ENCODE peak calls at places on chromosome 10, in five cellular contexts. E is thoracic aorta, P is fibroblast of pulmonary artery, D is endothelial cell, H is uterus. N is an unnamed sample.

GRCh38 chr10:93219347-93219746 is 145.7 kb downstream of the CYP26A1 start:
- DNase-seq in H (no peak), E (no peak), D (no peak), P (no peak), N (no peak)

GRCh38 chr10:61760943-61761824 is 98.5 kb downstream of the CABCOCO1 start:
- DNase-seq in P (peak), H (no peak), D (no peak), E (no peak), N (no peak)

GRCh38 chr10:112721080-112721698 is 228.9 kb upstream of the TCF7L2 start:
- DNase-seq in E (no peak), H (no peak), D (peak), P (peak), N (no peak)

GRCh38 chr10:74900297-74900696 is 73.9 kb downstream of the KAT6B start:
- DNase-seq in E (no peak), P (no peak), H (no peak), D (no peak), N (no peak)

GRCh38 chr10:26860026-26860541 is 674 bp downstream of the ABI1 start:
- DNase-seq in P (peak), H (peak), E (peak), D (peak), N (peak)

GRCh38 chr10:122018951-122019413 is 30.0 kb downstream of the TACC2 start:
- DNase-seq in E (no peak), P (no peak), H (no peak), D (no peak), N (no peak)

GRCh38 chr10:80465839-80466590 is 11.9 kb downstream of the TSPAN14 start:
- DNase-seq in E (no peak), P (no peak), D (no peak), H (no peak), N (no peak)

GRCh38 chr10:123945506-123945905 is 53.9 kb upstream of the CPXM2 start:
- DNase-seq in P (peak), E (no peak), H (no peak), D (no peak), N (no peak)

GRCh38 chr10:110268442-110268841 is 36.3 kb downstream of the SMNDC1 start:
- DNase-seq in H (no peak), E (no peak), D (no peak), P (no peak), N (no peak)

GRCh38 chr10:117960345-117960744 is 86.4 kb downstream of the RAB11FIP2 start:
- DNase-seq in D (no peak), H (no peak), P (no peak), E (no peak), N (no peak)

GRCh38 chr10:8331387-8331786 is 276.9 kb downstream of the GATA3 start:
- DNase-seq in P (no peak), D (no peak), H (no peak), E (no peak), N (no peak)

GRCh38 chr10:49519717-49520116 is 19.2 kb downstream of the ERCC6 start:
- DNase-seq in E (no peak), D (no peak), P (no peak), H (no peak), N (no peak)

GRCh38 chr10:3287566-3288445 is 115.2 kb upstream of the PITRM1 start:
- DNase-seq in P (no peak), H (no peak), D (no peak), E (no peak), N (no peak)

GRCh38 chr10:86436963-86437362 is 70.4 kb upstream of the GRID1 start:
- DNase-seq in D (no peak), E (no peak), P (no peak), H (no peak), N (no peak)

GRCh38 chr10:62640386-62640785 is 164.1 kb upstream of the ADO start:
- DNase-seq in H (no peak), E (no peak), D (no peak), P (peak), N (no peak)

GRCh38 chr10:104018471-104018870 is 51.5 kb downstream of the SLK start:
- DNase-seq in D (no peak), E (no peak), P (no peak), H (no peak), N (no peak)

GRCh38 chr10:133229265-133230022 is 573 bp upstream of the UTF1 start:
- DNase-seq in E (no peak), H (no peak), D (no peak), P (no peak), N (no peak)

GRCh38 chr10:103765168-103765567 is 90.2 kb downstream of the SH3PXD2A start:
- DNase-seq in D (no peak), E (no peak), P (peak), H (no peak), N (no peak)

GRCh38 chr10:13924020-13924725 is 337.4 kb downstream of the PRPF18 start:
- DNase-seq in E (no peak), D (no peak), P (peak), H (no peak), N (no peak)

GRCh38 chr10:119207367-119207668 is at the start of gene GRK5:
- DNase-seq in P (peak), D (peak), E (peak), H (peak), N (peak)

GRCh38 chr10:48981310-48981907 is 41.8 kb upstream of the LRRC18 start:
- DNase-seq in H (peak), D (peak), P (peak), E (no peak), N (no peak)

GRCh38 chr10:13526952-13527863 is 1.6 kb downstream of the BEND7 start:
- DNase-seq in E (no peak), P (peak), H (no peak), D (no peak), N (no peak)

GRCh38 chr10:123896217-123896927 is 4.8 kb upstream of the CPXM2 start:
- DNase-seq in H (no peak), E (no peak), D (no peak), P (no peak), N (no peak)

GRCh38 chr10:77939561-77940001 is 13.0 kb upstream of the DLG5 start:
- DNase-seq in H (peak), P (peak), D (no peak), E (no peak), N (no peak)

GRCh38 chr10:52672880-52673279 is 99.7 kb downstream of the MBL2 start:
- DNase-seq in D (no peak), E (no peak), H (no peak), P (no peak), N (no peak)

GRCh38 chr10:63554666-63555065 is 33.5 kb downstream of the REEP3 start:
- DNase-seq in E (no peak), D (no peak), P (peak), H (no peak), N (no peak)

GRCh38 chr10:71727429-71728217 is 8.0 kb upstream of the C10orf105 start:
- DNase-seq in H (peak), P (peak), E (no peak), D (no peak), N (no peak)

GRCh38 chr10:75146780-75147179 is 35.3 kb downstream of the SAMD8 start:
- DNase-seq in D (no peak), E (no peak), P (no peak), H (no peak), N (no peak)

GRCh38 chr10:68831961-68832455 is 4.7 kb downstream of the STOX1 start:
- DNase-seq in E (no peak), H (no peak), P (no peak), D (no peak), N (no peak)

GRCh38 chr10:3775671-3776551 is 9.1 kb downstream of the KLF6 start:
- DNase-seq in P (peak), H (no peak), E (no peak), D (no peak), N (no peak)

GRCh38 chr10:125441151-125441550 is 241.8 kb downstream of the TEX36 start:
- DNase-seq in H (no peak), D (no peak), E (no peak), P (no peak), N (no peak)

GRCh38 chr10:75272896-75273295 is 37.1 kb upstream of the COMTD1 start:
- DNase-seq in P (no peak), D (no peak), H (no peak), E (no peak), N (no peak)

GRCh38 chr10:98038333-98038732 is 7.9 kb upstream of the CRTAC1 start:
- DNase-seq in P (no peak), H (no peak), E (no peak), D (no peak), N (no peak)

GRCh38 chr10:86657396-86658011 is 3.2 kb downstream of the OPN4 start:
- DNase-seq in D (no peak), E (no peak), P (no peak), H (no peak), N (no peak)

GRCh38 chr10:76651148-76651547 is 986.5 kb downstream of the KCNMA1 start:
- DNase-seq in E (no peak), D (no peak), H (no peak), P (no peak), N (no peak)

GRCh38 chr10:23344251-23344841 is at the start of gene C10orf67:
- DNase-seq in E (no peak), P (peak), D (peak), H (peak), N (no peak)

DNA sequence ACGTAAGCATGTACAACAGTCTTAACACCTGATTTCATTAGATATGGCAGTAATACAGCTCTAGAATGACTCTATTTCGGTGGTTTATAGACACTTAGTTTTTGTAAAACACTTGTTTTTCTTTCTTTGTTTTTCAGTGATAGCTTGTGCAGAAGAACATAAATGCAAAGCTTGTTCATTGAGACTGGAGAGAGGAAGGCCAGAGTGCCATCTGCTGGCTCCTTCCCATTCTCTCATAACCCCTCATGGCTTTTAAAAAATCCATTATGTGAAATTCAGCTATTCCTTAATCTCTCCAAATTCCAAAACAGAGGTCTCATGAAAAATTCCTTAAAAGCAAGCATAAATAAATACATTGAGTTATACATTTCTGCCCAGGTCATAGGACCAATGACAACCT is 76.3 kb downstream of the CACNB2 start:
- DNase-seq in H (no peak), P (peak), D (no peak), E (no peak), N (no peak)
- TF ChIP-seq CTCF in H (peak), P (peak), D (no peak), E (no peak), N (no peak)

GRCh38 chr10:73168486-73168844 is 546 bp downstream of the FAM149B1 start:
- DNase-seq in E (no peak), H (no peak), D (no peak), P (peak), N (no peak)

GRCh38 chr10:73166972-73167371 is 836 bp downstream of the ECD start:
- DNase-seq in P (no peak), E (no peak), H (no peak), D (no peak), N (no peak)

GRCh38 chr10:73169320-73169719 is 1.4 kb downstream of the FAM149B1 start:
- DNase-seq in H (no peak), D (no peak), P (no peak), E (no peak), N (no peak)

GRCh38 chr10:73163096-73163495 is 4.7 kb downstream of the ECD start:
- DNase-seq in H (no peak), P (no peak), E (no peak), D (no peak), N (no peak)

GRCh38 chr10:73167557-73168485 is at the start of the genes ECD and FAM149B1:
- DNase-seq in P (peak), H (peak), E (peak), D (peak), N (peak)
- TF ChIP-seq CTCF in P (no peak), H (peak), E (peak), D (peak), N (no peak)

GRCh38 chr10:11285171-11285570 is 267.5 kb downstream of the CELF2 start:
- DNase-seq in D (no peak), P (no peak), H (no peak), E (no peak), N (no peak)
- TF ChIP-seq CTCF in D (no peak), P (no peak), H (no peak), E (no peak), N (no peak)

DNA sequence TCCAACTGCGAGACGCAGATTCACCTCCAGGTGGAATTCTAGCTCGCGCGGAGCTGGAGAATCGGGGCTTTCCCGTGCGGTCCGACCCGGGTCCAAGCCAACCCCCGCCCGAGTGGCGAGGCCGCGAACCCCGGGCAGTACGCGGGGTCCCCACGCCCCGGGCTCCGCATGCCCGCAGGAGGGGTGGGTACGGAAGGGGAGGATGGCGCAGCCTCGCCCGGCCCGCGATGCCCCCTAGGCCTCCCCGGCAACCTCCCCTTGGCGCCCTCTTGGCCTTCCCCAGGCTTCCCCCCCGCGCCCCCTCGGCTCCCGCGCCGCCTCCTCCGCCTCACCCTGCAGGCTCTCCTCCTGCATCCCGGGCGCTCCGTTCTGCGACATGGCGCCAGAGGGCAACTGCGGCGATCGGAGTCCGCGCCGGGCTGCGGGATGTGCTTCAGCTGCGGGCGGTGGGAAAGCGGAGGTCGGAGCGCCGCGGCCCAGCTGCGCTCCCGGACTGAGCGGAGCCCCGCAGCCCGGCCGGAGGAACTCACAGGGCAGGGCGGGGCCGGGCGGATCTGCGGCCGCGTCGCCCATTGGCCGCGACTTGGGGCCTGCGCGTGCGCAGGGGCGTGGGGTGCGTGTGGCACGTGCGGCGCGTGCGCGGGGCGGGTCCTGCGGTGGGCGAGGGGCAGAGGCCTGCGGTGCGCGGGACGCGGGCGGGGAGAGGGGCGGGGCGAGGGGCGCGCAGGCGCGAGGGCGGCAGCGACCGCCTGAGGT is at the start of gene BNIP3:
- DNase-seq in E (peak), P (peak), H (peak), D (peak), N (peak)
- TF ChIP-seq CTCF in E (peak), P (no peak), H (no peak), D (peak), N (no peak)